ENCODE peak calls at places on chromosome 1, in seven cellular contexts. F, Y, M, H, V, D and X are unnamed samples.

GRCh38 chr1:92619466-92620189 is 132.9 kb upstream of the GFI1 start:
- DNase-seq in F (no peak), H (no peak), M (no peak), Y (no peak), V (no peak), D (no peak), X (no peak)

GRCh38 chr1:41241748-41242644 is at the start of gene SCMH1:
- DNase-seq in Y (peak), V (peak), F (no peak), M (peak), H (peak), D (peak), X (peak)

GRCh38 chr1:59985901-59986735 is 59.5 kb upstream of the CYP2J2 start:
- DNase-seq in V (no peak), H (no peak), M (no peak), Y (peak), D (peak), F (peak), X (no peak)

GRCh38 chr1:21268281-21269239 is 21.7 kb downstream of the ECE1 start:
- DNase-seq in M (no peak), Y (no peak), D (no peak), H (peak), V (no peak), F (no peak), X (no peak)

GRCh38 chr1:91883470-91883869 is 2.5 kb downstream of the TGFBR3 start:
- DNase-seq in M (no peak), D (no peak), F (no peak), H (peak), Y (no peak), V (no peak), X (no peak)

GRCh38 chr1:159091547-159092397 is 15.2 kb upstream of the AIM2 start:
- DNase-seq in H (peak), M (no peak), V (no peak), Y (no peak), D (peak), F (peak), X (no peak)

GRCh38 chr1:88683516-88683847 is 591 bp upstream of the PKN2 start:
- DNase-seq in V (peak), M (peak), F (peak), H (peak), Y (peak), D (no peak), X (peak)

GRCh38 chr1:58936973-58937372 is 153.1 kb upstream of the JUN start:
- DNase-seq in V (no peak), D (no peak), H (no peak), M (no peak), Y (no peak), F (no peak), X (no peak)

GRCh38 chr1:73105755-73106154 is 823.4 kb upstream of the NEGR1 start:
- DNase-seq in D (no peak), M (no peak), Y (no peak), F (no peak), V (no peak), H (no peak), X (no peak)

GRCh38 chr1:233794863-233795262 is 109.6 kb upstream of the SLC35F3 start:
- DNase-seq in H (no peak), D (no peak), M (no peak), Y (no peak), F (no peak), V (no peak), X (no peak)

GRCh38 chr1:8913457-8913856 is 32.2 kb upstream of the CA6 start:
- DNase-seq in H (peak), V (no peak), Y (no peak), F (no peak), D (no peak), M (no peak), X (no peak)

GRCh38 chr1:214292317-214292716 is 11.4 kb downstream of the SMYD2 start:
- DNase-seq in M (no peak), Y (no peak), D (no peak), H (no peak), F (no peak), V (no peak), X (no peak)

GRCh38 chr1:232381676-232382075 is 248.3 kb downstream of the SIPA1L2 start:
- DNase-seq in F (no peak), V (no peak), H (no peak), Y (no peak), M (no peak), D (no peak), X (no peak)

GRCh38 chr1:92031281-92032110 is 1.7 kb downstream of the EPHX4 start:
- DNase-seq in M (no peak), V (no peak), Y (no peak), H (peak), F (no peak), D (no peak), X (no peak)

GRCh38 chr1:41341365-41341683 is 19.9 kb upstream of the FOXO6 start:
- DNase-seq in Y (no peak), V (no peak), D (no peak), M (no peak), H (no peak), F (no peak), X (peak)

GRCh38 chr1:70616946-70617345 is 205.9 kb downstream of the CTH start:
- DNase-seq in F (no peak), D (no peak), H (no peak), Y (no peak), V (no peak), M (no peak), X (no peak)

GRCh38 chr1:168918860-168919741 is 187.4 kb upstream of the ATP1B1 start:
- DNase-seq in V (no peak), Y (no peak), H (no peak), M (no peak), D (no peak), F (no peak), X (no peak)

GRCh38 chr1:54944610-54945392 is 35.6 kb upstream of the TMEM61 start:
- DNase-seq in D (peak), F (peak), H (peak), Y (peak), V (peak), M (peak), X (no peak)

GRCh38 chr1:165355977-165356811 is at the start of gene LMX1A:
- DNase-seq in M (no peak), V (peak), F (no peak), H (peak), Y (no peak), D (no peak), X (no peak)

GRCh38 chr1:230818411-230818810 is 49.9 kb downstream of the C1orf198 start:
- DNase-seq in D (no peak), H (no peak), M (no peak), Y (no peak), V (no peak), F (no peak), X (no peak)

GRCh38 chr1:44016081-44016874 is 15.0 kb downstream of the SLC6A9 start:
- DNase-seq in D (no peak), V (no peak), F (no peak), H (peak), Y (no peak), M (no peak), X (no peak)

GRCh38 chr1:64537942-64538341 is 68.0 kb downstream of the CACHD1 start:
- DNase-seq in H (no peak), M (no peak), Y (no peak), D (no peak), F (no peak), V (no peak), X (no peak)

GRCh38 chr1:8538502-8538901 is 220.6 kb downstream of the SLC45A1 start:
- DNase-seq in F (no peak), Y (no peak), V (no peak), H (peak), D (no peak), M (no peak), X (no peak)

DNA sequence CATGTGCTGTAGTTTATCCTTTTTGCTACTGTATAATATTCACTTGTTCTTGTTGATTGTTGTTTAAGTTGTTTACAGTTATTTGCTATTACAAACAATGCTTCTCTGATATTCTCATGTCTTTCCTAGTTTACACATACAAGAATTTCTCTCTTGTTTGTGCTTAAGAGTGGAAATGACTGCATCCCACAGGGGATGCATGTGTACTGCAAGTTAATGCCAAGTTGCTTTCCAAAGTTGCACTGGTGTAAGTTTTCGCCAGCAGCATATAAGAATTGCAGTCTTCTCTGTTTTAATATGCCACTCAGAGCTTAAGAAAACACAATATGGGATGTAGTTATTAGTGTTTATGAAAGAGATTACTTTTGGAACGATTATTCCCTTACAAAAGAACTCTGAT is 97.7 kb downstream of the NEK7 start:
- DNase-seq in H (no peak), V (no peak), F (no peak), Y (no peak), D (no peak), M (no peak), X (no peak)
- TF ChIP-seq CTCF in H (peak), V (no peak), F (no peak), Y (no peak), D (no peak), M (no peak), X (no peak)

DNA sequence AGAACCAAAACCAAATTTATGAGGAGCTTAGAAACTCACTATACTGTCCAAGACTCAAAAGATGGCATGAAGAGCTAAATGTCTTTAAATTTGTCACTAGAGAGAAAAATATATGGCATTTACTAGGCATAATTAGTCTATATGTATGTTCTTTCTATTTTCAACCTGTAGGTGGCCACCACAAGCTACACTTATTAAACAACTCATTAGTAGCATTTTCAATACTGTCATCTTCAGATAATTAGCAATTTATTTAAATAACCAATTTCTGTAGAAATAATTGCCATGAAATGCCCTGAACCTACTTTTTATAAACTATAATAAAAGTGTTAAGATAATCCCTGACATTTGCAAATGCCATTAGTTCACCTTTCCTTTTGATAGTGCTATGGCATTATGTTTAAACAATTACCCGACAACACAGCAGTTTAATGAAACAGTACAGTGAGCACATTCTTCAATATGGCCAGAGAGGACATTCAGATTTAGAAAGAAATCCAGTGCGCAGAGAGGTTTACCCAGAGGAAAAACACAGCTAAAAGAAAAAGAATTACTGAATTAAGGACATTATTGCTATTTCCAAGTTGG is 522.5 kb downstream of the PTBP2 start:
- DNase-seq in D (peak), M (no peak), V (no peak), Y (no peak), F (no peak), H (no peak), X (no peak)
- TF ChIP-seq CTCF in D (peak), M (peak), V (peak), Y (no peak), F (peak), H (peak), X (peak)

GRCh38 chr1:207397525-207397926 is 56.6 kb upstream of the CR2 start:
- DNase-seq in D (peak), F (no peak), M (no peak), Y (no peak), V (no peak), H (no peak), X (no peak)
- TF ChIP-seq CTCF in D (no peak), F (no peak), M (no peak), Y (no peak), V (no peak), H (no peak), X (no peak)

GRCh38 chr1:93631626-93632365 is 49.8 kb downstream of the BCAR3 start:
- DNase-seq in M (no peak), Y (no peak), H (no peak), D (no peak), V (no peak), F (no peak), X (no peak)
- TF ChIP-seq CTCF in M (no peak), Y (no peak), H (peak), D (no peak), V (no peak), F (peak), X (no peak)

DNA sequence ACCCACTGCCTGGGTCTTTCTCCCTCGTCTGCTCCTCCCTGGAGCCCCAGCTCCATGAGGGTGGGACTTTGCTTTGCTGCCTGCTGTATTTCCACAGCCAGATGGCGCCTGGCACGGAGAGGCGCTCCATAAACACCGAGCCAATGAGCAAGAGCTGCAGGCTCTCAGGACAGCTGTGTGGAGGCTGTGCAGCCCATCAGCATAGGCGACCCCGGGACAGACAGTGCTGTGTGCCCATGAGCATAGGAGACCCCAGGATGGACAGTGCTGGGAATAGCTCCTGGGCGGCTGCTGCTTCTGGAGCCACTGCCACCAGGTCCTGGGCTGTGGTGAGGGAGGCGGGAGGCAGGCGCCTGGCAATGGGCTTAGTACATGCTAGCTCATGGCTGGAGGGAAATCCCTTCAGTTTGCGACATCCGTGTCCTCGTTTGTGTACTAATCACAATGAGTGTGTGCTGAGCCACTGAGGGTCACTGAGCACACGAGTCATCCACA is 29.2 kb downstream of the CEP104 start:
- DNase-seq in M (no peak), F (no peak), H (no peak), Y (no peak), D (no peak), V (no peak), X (no peak)
- TF ChIP-seq CTCF in M (no peak), F (no peak), H (no peak), Y (no peak), D (no peak), V (no peak), X (no peak)